ENCODE peak calls at places on chromosomes 11 and 22, in ten cellular contexts. One of them, this sample, is unnamed.

GRCh38 chr22:38707346-38707745 is 1.6 kb downstream of the GTPBP1 start:
- DNase-seq in cardiac muscle cell: no peak
- DNase-seq in upper lobe of right lung: no peak
- DNase-seq in right cardiac atrium: no peak
- DNase-seq in fibroblast of lung: peak
- DNase-seq in RWPE1: peak
- DNase-seq in AG04450: no peak
- DNase-seq in naive thymus-derived CD4-positive, alpha-beta T cell: no peak
- DNase-seq in lung: no peak
- DNase-seq in stomach: no peak
- DNase-seq in this sample: no peak

GRCh38 chr11:92269021-92269420 is 44.4 kb downstream of the FAT3 start:
- DNase-seq in cardiac muscle cell: peak
- DNase-seq in upper lobe of right lung: no peak
- DNase-seq in right cardiac atrium: no peak
- DNase-seq in fibroblast of lung: peak
- DNase-seq in RWPE1: peak
- DNase-seq in AG04450: peak
- DNase-seq in naive thymus-derived CD4-positive, alpha-beta T cell: no peak
- DNase-seq in lung: no peak
- DNase-seq in stomach: no peak
- DNase-seq in this sample: no peak

GRCh38 chr11:32430586-32431357 is 4.6 kb downstream of the WT1 start:
- DNase-seq in cardiac muscle cell: peak
- DNase-seq in upper lobe of right lung: no peak
- DNase-seq in right cardiac atrium: no peak
- DNase-seq in fibroblast of lung: no peak
- DNase-seq in RWPE1: no peak
- DNase-seq in AG04450: no peak
- DNase-seq in naive thymus-derived CD4-positive, alpha-beta T cell: no peak
- DNase-seq in lung: no peak
- DNase-seq in stomach: no peak
- DNase-seq in this sample: no peak

GRCh38 chr11:62575156-62575555 is 1.5 kb upstream of the EEF1G start:
- DNase-seq in cardiac muscle cell: no peak
- DNase-seq in upper lobe of right lung: peak
- DNase-seq in right cardiac atrium: no peak
- DNase-seq in fibroblast of lung: no peak
- DNase-seq in RWPE1: no peak
- DNase-seq in AG04450: no peak
- DNase-seq in naive thymus-derived CD4-positive, alpha-beta T cell: no peak
- DNase-seq in lung: no peak
- DNase-seq in stomach: peak
- DNase-seq in this sample: no peak

GRCh38 chr11:19345848-19346681 is 105.3 kb upstream of the E2F8 start:
- DNase-seq in cardiac muscle cell: peak
- DNase-seq in upper lobe of right lung: no peak
- DNase-seq in right cardiac atrium: peak
- DNase-seq in fibroblast of lung: peak
- DNase-seq in RWPE1: no peak
- DNase-seq in AG04450: no peak
- DNase-seq in naive thymus-derived CD4-positive, alpha-beta T cell: no peak
- DNase-seq in lung: no peak
- DNase-seq in stomach: peak
- DNase-seq in this sample: no peak

GRCh38 chr11:134205729-134206128 is 18.0 kb downstream of the NCAPD3 start:
- DNase-seq in cardiac muscle cell: no peak
- DNase-seq in upper lobe of right lung: no peak
- DNase-seq in right cardiac atrium: no peak
- DNase-seq in fibroblast of lung: no peak
- DNase-seq in RWPE1: no peak
- DNase-seq in AG04450: no peak
- DNase-seq in naive thymus-derived CD4-positive, alpha-beta T cell: no peak
- DNase-seq in lung: no peak
- DNase-seq in stomach: no peak
- DNase-seq in this sample: no peak

GRCh38 chr11:94665116-94665659 is 98.0 kb downstream of the PIWIL4 start:
- DNase-seq in cardiac muscle cell: no peak
- DNase-seq in upper lobe of right lung: no peak
- DNase-seq in right cardiac atrium: no peak
- DNase-seq in fibroblast of lung: no peak
- DNase-seq in RWPE1: no peak
- DNase-seq in AG04450: no peak
- DNase-seq in naive thymus-derived CD4-positive, alpha-beta T cell: no peak
- DNase-seq in lung: no peak
- DNase-seq in stomach: no peak
- DNase-seq in this sample: no peak

GRCh38 chr22:40519284-40519947 is 117.1 kb downstream of the MRTFA start:
- DNase-seq in cardiac muscle cell: no peak
- DNase-seq in upper lobe of right lung: no peak
- DNase-seq in right cardiac atrium: no peak
- DNase-seq in fibroblast of lung: no peak
- DNase-seq in RWPE1: no peak
- DNase-seq in AG04450: no peak
- DNase-seq in naive thymus-derived CD4-positive, alpha-beta T cell: peak
- DNase-seq in lung: no peak
- DNase-seq in stomach: no peak
- DNase-seq in this sample: no peak

GRCh38 chr11:2741377-2742131 is 41.8 kb upstream of the KCNQ1OT1 start:
- DNase-seq in cardiac muscle cell: no peak
- DNase-seq in upper lobe of right lung: peak
- DNase-seq in right cardiac atrium: peak
- DNase-seq in fibroblast of lung: peak
- DNase-seq in RWPE1: peak
- DNase-seq in AG04450: peak
- DNase-seq in naive thymus-derived CD4-positive, alpha-beta T cell: no peak
- DNase-seq in lung: no peak
- DNase-seq in stomach: no peak
- DNase-seq in this sample: no peak

GRCh38 chr11:7749456-7749855 is 43.2 kb upstream of the OVCH2 start:
- DNase-seq in cardiac muscle cell: no peak
- DNase-seq in upper lobe of right lung: no peak
- DNase-seq in right cardiac atrium: no peak
- DNase-seq in fibroblast of lung: no peak
- DNase-seq in RWPE1: no peak
- DNase-seq in AG04450: no peak
- DNase-seq in naive thymus-derived CD4-positive, alpha-beta T cell: no peak
- DNase-seq in lung: no peak
- DNase-seq in stomach: no peak
- DNase-seq in this sample: no peak

GRCh38 chr11:18907391-18907790 is 31.8 kb downstream of the MRGPRX1 start:
- DNase-seq in cardiac muscle cell: no peak
- DNase-seq in upper lobe of right lung: no peak
- DNase-seq in right cardiac atrium: no peak
- DNase-seq in fibroblast of lung: no peak
- DNase-seq in RWPE1: no peak
- DNase-seq in AG04450: no peak
- DNase-seq in naive thymus-derived CD4-positive, alpha-beta T cell: no peak
- DNase-seq in lung: no peak
- DNase-seq in stomach: no peak
- DNase-seq in this sample: no peak

GRCh38 chr22:19057539-19057938 is 64.7 kb downstream of the DGCR2 start:
- DNase-seq in cardiac muscle cell: no peak
- DNase-seq in upper lobe of right lung: peak
- DNase-seq in right cardiac atrium: no peak
- DNase-seq in fibroblast of lung: no peak
- DNase-seq in RWPE1: no peak
- DNase-seq in AG04450: no peak
- DNase-seq in naive thymus-derived CD4-positive, alpha-beta T cell: no peak
- DNase-seq in lung: no peak
- DNase-seq in stomach: peak
- DNase-seq in this sample: no peak

DNA sequence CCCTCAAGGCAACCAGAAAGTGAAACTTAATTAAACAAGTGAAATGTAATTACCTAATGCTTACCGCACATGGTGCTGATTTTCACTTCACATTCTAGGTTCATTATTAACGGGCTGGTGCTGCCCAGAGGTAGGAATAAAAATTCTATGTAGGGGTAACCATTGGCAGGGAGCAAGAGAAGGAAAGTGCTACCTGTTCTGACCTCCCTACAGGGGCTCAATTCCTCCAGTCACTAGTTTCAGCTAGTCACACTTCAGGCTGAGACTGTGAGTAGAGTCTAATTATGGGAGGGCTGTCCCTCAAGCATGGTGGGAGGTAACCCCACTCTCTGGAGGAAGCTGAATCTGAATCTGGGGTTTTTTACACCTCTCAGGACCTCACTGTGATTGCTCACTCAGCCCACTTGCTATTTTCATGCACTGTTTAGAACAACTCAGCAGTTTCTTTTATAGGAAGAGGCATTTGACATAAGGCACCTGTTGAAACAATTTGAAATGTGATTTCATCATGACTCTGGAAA is 75.4 kb downstream of the MAML2 start:
- DNase-seq in cardiac muscle cell: no peak
- DNase-seq in upper lobe of right lung: no peak
- DNase-seq in right cardiac atrium: no peak
- DNase-seq in fibroblast of lung: peak
- DNase-seq in RWPE1: no peak
- DNase-seq in AG04450: no peak
- DNase-seq in naive thymus-derived CD4-positive, alpha-beta T cell: peak
- DNase-seq in lung: no peak
- DNase-seq in stomach: no peak
- DNase-seq in this sample: no peak
- H3K27ac ChIP-seq in cardiac muscle cell: no peak
- H3K27ac ChIP-seq in upper lobe of right lung: peak
- H3K27ac ChIP-seq in right cardiac atrium: peak
- H3K27ac ChIP-seq in fibroblast of lung: no peak
- H3K27ac ChIP-seq in RWPE1: no peak
- H3K27ac ChIP-seq in AG04450: peak
- H3K27ac ChIP-seq in naive thymus-derived CD4-positive, alpha-beta T cell: peak
- H3K27ac ChIP-seq in lung: peak
- H3K27ac ChIP-seq in stomach: peak
- H3K27ac ChIP-seq in this sample: peak

GRCh38 chr11:74784234-74784633 is 35.6 kb downstream of the RNF169 start:
- DNase-seq in cardiac muscle cell: no peak
- DNase-seq in upper lobe of right lung: no peak
- DNase-seq in right cardiac atrium: no peak
- DNase-seq in fibroblast of lung: no peak
- DNase-seq in RWPE1: no peak
- DNase-seq in AG04450: no peak
- DNase-seq in naive thymus-derived CD4-positive, alpha-beta T cell: no peak
- DNase-seq in lung: no peak
- DNase-seq in stomach: no peak
- DNase-seq in this sample: no peak

GRCh38 chr11:74777877-74778276 is 29.2 kb downstream of the RNF169 start:
- DNase-seq in cardiac muscle cell: no peak
- DNase-seq in upper lobe of right lung: no peak
- DNase-seq in right cardiac atrium: no peak
- DNase-seq in fibroblast of lung: peak
- DNase-seq in RWPE1: no peak
- DNase-seq in AG04450: no peak
- DNase-seq in naive thymus-derived CD4-positive, alpha-beta T cell: no peak
- DNase-seq in lung: no peak
- DNase-seq in stomach: no peak
- DNase-seq in this sample: no peak

GRCh38 chr11:74780277-74780870 is 31.7 kb downstream of the RNF169 start:
- DNase-seq in cardiac muscle cell: no peak
- DNase-seq in upper lobe of right lung: no peak
- DNase-seq in right cardiac atrium: no peak
- DNase-seq in fibroblast of lung: no peak
- DNase-seq in RWPE1: no peak
- DNase-seq in AG04450: no peak
- DNase-seq in naive thymus-derived CD4-positive, alpha-beta T cell: no peak
- DNase-seq in lung: no peak
- DNase-seq in stomach: no peak
- DNase-seq in this sample: no peak

GRCh38 chr11:74778581-74778980 is 29.9 kb downstream of the RNF169 start:
- DNase-seq in cardiac muscle cell: no peak
- DNase-seq in upper lobe of right lung: no peak
- DNase-seq in right cardiac atrium: no peak
- DNase-seq in fibroblast of lung: no peak
- DNase-seq in RWPE1: no peak
- DNase-seq in AG04450: no peak
- DNase-seq in naive thymus-derived CD4-positive, alpha-beta T cell: no peak
- DNase-seq in lung: no peak
- DNase-seq in stomach: no peak
- DNase-seq in this sample: no peak

GRCh38 chr11:74783241-74783871 is 34.7 kb downstream of the RNF169 start:
- DNase-seq in cardiac muscle cell: no peak
- DNase-seq in upper lobe of right lung: no peak
- DNase-seq in right cardiac atrium: no peak
- DNase-seq in fibroblast of lung: peak
- DNase-seq in RWPE1: peak
- DNase-seq in AG04450: no peak
- DNase-seq in naive thymus-derived CD4-positive, alpha-beta T cell: peak
- DNase-seq in lung: no peak
- DNase-seq in stomach: no peak
- DNase-seq in this sample: no peak
- H3K27ac ChIP-seq in cardiac muscle cell: no peak
- H3K27ac ChIP-seq in upper lobe of right lung: no peak
- H3K27ac ChIP-seq in right cardiac atrium: no peak
- H3K27ac ChIP-seq in fibroblast of lung: peak
- H3K27ac ChIP-seq in RWPE1: no peak
- H3K27ac ChIP-seq in AG04450: no peak
- H3K27ac ChIP-seq in naive thymus-derived CD4-positive, alpha-beta T cell: no peak
- H3K27ac ChIP-seq in lung: no peak
- H3K27ac ChIP-seq in stomach: peak
- H3K27ac ChIP-seq in this sample: no peak

DNA sequence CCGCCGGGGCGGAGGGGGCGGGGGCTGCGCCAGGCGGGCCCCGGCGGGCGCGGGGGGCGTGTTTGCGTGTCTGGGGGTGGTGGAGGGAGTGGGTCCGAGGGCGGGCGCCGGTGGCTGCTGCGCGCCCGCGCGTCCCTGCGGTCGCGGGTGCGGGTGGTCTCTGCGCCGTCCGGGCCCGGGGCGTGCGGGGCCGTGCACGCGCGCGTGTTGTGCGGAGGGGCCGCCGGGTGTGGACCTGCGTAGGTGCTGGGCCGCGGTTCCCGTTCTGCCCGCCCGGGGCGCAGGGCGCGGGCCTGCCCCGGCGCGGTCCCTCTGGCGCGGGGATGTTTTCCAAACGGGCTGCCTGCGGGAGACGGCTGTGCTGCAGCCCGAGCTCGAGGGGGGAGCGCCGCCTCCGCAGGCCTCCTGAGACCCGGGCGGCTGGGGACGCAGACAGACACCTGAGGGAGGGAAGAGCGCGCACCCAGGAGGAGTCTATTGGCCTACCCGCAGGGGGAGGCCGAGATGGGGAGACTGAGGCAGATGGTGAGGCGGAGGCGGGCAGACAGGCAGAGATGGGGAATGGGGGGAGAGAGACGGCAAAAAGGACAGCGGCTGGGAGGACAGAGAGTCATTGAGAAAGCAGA is 442 bp downstream of the PELI3 start:
- DNase-seq in cardiac muscle cell: peak
- DNase-seq in upper lobe of right lung: no peak
- DNase-seq in right cardiac atrium: peak
- DNase-seq in fibroblast of lung: no peak
- DNase-seq in RWPE1: peak
- DNase-seq in AG04450: no peak
- DNase-seq in naive thymus-derived CD4-positive, alpha-beta T cell: no peak
- DNase-seq in lung: no peak
- DNase-seq in stomach: peak
- DNase-seq in this sample: no peak
- H3K27ac ChIP-seq in cardiac muscle cell: no peak
- H3K27ac ChIP-seq in upper lobe of right lung: peak
- H3K27ac ChIP-seq in right cardiac atrium: no peak
- H3K27ac ChIP-seq in fibroblast of lung: peak
- H3K27ac ChIP-seq in RWPE1: peak
- H3K27ac ChIP-seq in AG04450: no peak
- H3K27ac ChIP-seq in naive thymus-derived CD4-positive, alpha-beta T cell: peak
- H3K27ac ChIP-seq in lung: peak
- H3K27ac ChIP-seq in stomach: peak
- H3K27ac ChIP-seq in this sample: peak

GRCh38 chr22:50733521-50734342 is 4.3 kb upstream of the ACR start:
- DNase-seq in cardiac muscle cell: no peak
- DNase-seq in upper lobe of right lung: peak
- DNase-seq in right cardiac atrium: no peak
- DNase-seq in fibroblast of lung: peak
- DNase-seq in RWPE1: no peak
- DNase-seq in AG04450: peak
- DNase-seq in naive thymus-derived CD4-positive, alpha-beta T cell: no peak
- DNase-seq in lung: no peak
- DNase-seq in stomach: no peak
- DNase-seq in this sample: no peak
- H3K27ac ChIP-seq in cardiac muscle cell: no peak
- H3K27ac ChIP-seq in upper lobe of right lung: no peak
- H3K27ac ChIP-seq in right cardiac atrium: no peak
- H3K27ac ChIP-seq in fibroblast of lung: no peak
- H3K27ac ChIP-seq in RWPE1: no peak
- H3K27ac ChIP-seq in AG04450: no peak
- H3K27ac ChIP-seq in naive thymus-derived CD4-positive, alpha-beta T cell: no peak
- H3K27ac ChIP-seq in lung: no peak
- H3K27ac ChIP-seq in stomach: no peak
- H3K27ac ChIP-seq in this sample: no peak

This sample was measured in esophagus muscularis mucosa.